ENCODE peak calls at places on chromosomes 1 and 21, in nine cellular contexts. E is astrocyte, J is sigmoid colon, N is stomach, O is fibroblast of lung, L is MM.1S, Q is cardiac muscle cell, I is brain microvascular endothelial cell, M is PC-9. G is an unnamed sample.

GRCh38 chr1:179831225-179831624 is 46.4 kb downstream of the TOR1AIP2 start:
- DNase-seq in O (no peak), M (no peak), L (peak; percentile 48), E (no peak), I (no peak), J (no peak), Q (no peak), N (no peak), G (no peak)

GRCh38 chr21:44835647-44835973 is 17.7 kb upstream of the SUMO3 start:
- DNase-seq in L (no peak), E (no peak), M (no peak), Q (no peak), O (no peak), N (no peak), J (no peak), I (no peak), G (no peak)

GRCh38 chr21:37380349-37381323 is 14.1 kb downstream of the DYRK1A start:
- DNase-seq in L (no peak), J (no peak), Q (no peak), E (no peak), O (no peak), M (no peak), I (no peak), N (peak; percentile 58), G (peak; percentile 28)

GRCh38 chr1:39368045-39368444 is 123.4 kb upstream of the BMP8A start:
- DNase-seq in I (no peak), M (no peak), J (no peak), Q (no peak), L (no peak), O (no peak), E (no peak), N (no peak), G (no peak)

GRCh38 chr1:112678605-112679004 is 4.1 kb downstream of the MOV10 start:
- DNase-seq in J (no peak), Q (no peak), E (no peak), I (no peak), M (no peak), O (no peak), L (no peak), N (no peak), G (no peak)

GRCh38 chr1:228148196-228148861 is 1.4 kb upstream of the GJC2 start:
- DNase-seq in I (no peak), Q (no peak), M (no peak), E (no peak), O (no peak), N (no peak), J (no peak), L (no peak), G (no peak)

GRCh38 chr1:165598676-165599059 is 32.4 kb upstream of the MGST3 start:
- DNase-seq in N (no peak), M (no peak), Q (no peak), I (no peak), E (no peak), O (peak; percentile 3), L (no peak), J (no peak), G (no peak)

GRCh38 chr1:238469146-238469601 is 578.5 kb upstream of the ZP4 start:
- DNase-seq in E (peak; percentile 67), J (no peak), L (no peak), Q (no peak), I (peak; percentile 36), N (no peak), O (peak; percentile 76), M (no peak), G (no peak)

GRCh38 chr1:234782821-234783220 is 172.8 kb upstream of the IRF2BP2 start:
- DNase-seq in J (peak; percentile 19), I (no peak), M (no peak), N (no peak), L (no peak), E (no peak), Q (no peak), O (no peak), G (no peak)

GRCh38 chr1:1907098-1907736 is 7.8 kb upstream of the CALML6 start:
- DNase-seq in Q (no peak), N (peak; percentile 58), L (peak; percentile 88), E (no peak), J (no peak), M (no peak), O (no peak), I (no peak), G (no peak)

GRCh38 chr1:26191739-26192138 is 1.3 kb downstream of the CATSPER4 start:
- DNase-seq in I (no peak), M (no peak), N (no peak), L (peak; percentile 36), O (no peak), E (no peak), Q (peak; percentile 50), J (no peak), G (no peak)

GRCh38 chr1:228307218-228308023 is 99.2 kb downstream of the TRIM11 start:
- DNase-seq in J (no peak), L (no peak), O (no peak), Q (no peak), N (peak; percentile 23), M (no peak), E (no peak), I (no peak), G (peak; percentile 14)

GRCh38 chr1:117633068-117633345 is 27.2 kb downstream of the TENT5C start:
- DNase-seq in L (peak; percentile 6), M (no peak), E (no peak), Q (no peak), J (no peak), O (no peak), I (no peak), N (no peak), G (no peak)

GRCh38 chr1:42037586-42037985 is 115.6 kb upstream of the GUCA2B start:
- DNase-seq in O (no peak), I (no peak), M (no peak), J (no peak), N (no peak), L (no peak), Q (no peak), E (no peak), G (no peak)

GRCh38 chr1:43921022-43921421 is 12.6 kb upstream of the ARTN start:
- DNase-seq in E (no peak), N (no peak), L (no peak), Q (no peak), M (no peak), I (no peak), O (no peak), J (no peak), G (no peak)

GRCh38 chr1:226420328-226420727 is 12.4 kb upstream of the PARP1 start:
- DNase-seq in M (no peak), J (no peak), I (no peak), L (no peak), E (no peak), O (no peak), N (no peak), Q (no peak), G (no peak)

DNA sequence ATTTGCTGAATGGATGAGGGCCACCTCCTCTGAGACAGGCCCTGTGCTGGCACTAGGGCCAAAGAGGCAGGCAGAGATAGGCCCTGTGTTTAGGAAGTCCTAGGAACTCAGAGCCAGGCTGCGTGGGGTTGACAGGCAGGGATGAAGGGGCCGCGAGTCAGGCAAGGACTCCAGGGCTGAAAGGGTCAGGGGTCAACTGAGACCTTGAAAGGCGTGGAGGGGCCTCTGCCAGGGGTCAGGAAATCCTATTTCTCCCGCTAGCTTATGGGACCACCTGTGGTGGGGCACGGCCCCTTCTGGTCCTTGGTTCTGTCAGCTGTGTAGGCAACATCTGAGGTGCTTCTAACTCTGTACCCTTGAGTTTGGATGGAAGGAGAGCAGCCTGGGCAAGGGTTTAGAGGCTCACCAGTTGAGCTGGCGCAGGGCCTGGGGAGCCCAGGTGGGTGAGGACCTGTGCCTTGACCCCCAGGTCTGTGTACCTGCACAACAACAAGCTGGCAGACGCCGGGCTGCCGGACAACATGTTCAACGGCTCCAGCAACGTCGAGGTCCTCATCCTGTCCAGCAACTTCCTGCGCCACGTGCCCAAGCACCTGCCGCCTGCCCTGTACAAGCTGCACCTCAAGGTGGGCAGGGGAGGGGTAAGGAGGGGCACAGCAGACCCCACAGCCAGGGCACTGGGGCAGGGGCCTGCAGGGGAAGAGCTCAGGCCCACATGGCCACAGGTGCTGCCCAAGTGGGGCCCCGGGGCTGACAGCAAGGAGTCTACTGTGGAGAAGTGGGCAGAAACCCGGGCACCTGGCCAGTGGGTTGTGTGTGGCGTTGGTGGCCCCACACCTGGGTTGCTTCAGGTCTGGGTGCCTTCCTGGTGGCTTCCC is 14.9 kb downstream of the PODN start:
- DNase-seq in I (no peak), N (no peak), Q (no peak), M (no peak), E (no peak), L (no peak), J (peak; percentile 63), O (no peak), G (no peak)
- H3K36me3 ChIP-seq in I (no peaks in the 10 kb centered on the region), N (peaks cover 50% of the 10 kb centered on the region), Q (no peaks in the 10 kb centered on the region), M (no peaks in the 10 kb centered on the region), E (no peaks in the 10 kb centered on the region), L (no peaks in the 10 kb centered on the region), J (peaks cover 42% of the 10 kb centered on the region), O (peaks cover 14% of the 10 kb centered on the region), G (no peaks in the 10 kb centered on the region)

DNA sequence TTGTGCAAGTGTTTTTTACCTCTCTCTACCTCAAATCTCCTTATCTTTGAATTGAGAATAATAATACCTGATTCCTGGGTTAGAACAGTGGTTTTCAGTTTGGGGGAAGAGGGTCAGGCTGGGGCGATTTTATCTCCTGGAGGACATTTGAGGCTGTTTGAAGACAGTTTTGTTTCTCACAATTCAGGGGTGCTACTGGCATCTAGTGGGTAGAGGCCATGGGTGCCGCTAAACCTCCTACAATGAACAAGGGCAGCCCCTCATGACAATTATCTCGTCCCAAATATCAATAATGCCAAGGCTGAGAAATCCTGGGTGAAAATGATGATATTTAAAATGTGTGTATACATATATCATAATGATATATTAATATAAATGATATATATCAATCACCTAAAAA is 139.1 kb upstream of the USH2A start:
- DNase-seq in E (no peak), Q (no peak), L (no peak), I (no peak), O (no peak), N (no peak), J (no peak), M (no peak), G (no peak)
- TF ChIP-seq CTCF in E (no peak), Q (no peak), L (peak; percentile 38), I (peak; percentile 39), O (peak; percentile 32), N (no peak), J (no peak), M (no peak), G (no peak)

GRCh38 chr1:109589177-109589576 is 30.2 kb downstream of the GNAT2 start:
- DNase-seq in L (no peak), E (no peak), I (no peak), M (no peak), O (no peak), N (no peak), Q (no peak), J (no peak), G (no peak)
- H3K36me3 ChIP-seq in L (no peaks in the 10 kb centered on the region), E (peaks cover 57% of the 10 kb centered on the region), I (peaks cover 57% of the 10 kb centered on the region), M (peaks cover 73% of the 10 kb centered on the region), O (peaks cover 6% of the 10 kb centered on the region), N (peaks cover 96% of the 10 kb centered on the region), Q (peaks cover 49% of the 10 kb centered on the region), J (peaks cover 43% of the 10 kb centered on the region), G (peaks cover 34% of the 10 kb centered on the region)

GRCh38 chr1:194830387-194830786 is 1644.0 kb upstream of the B3GALT2 start:
- DNase-seq in I (no peak), J (no peak), N (no peak), O (no peak), L (peak; percentile 92), M (no peak), E (no peak), Q (no peak), G (no peak)

GRCh38 chr1:194829492-194829891 is 1643.1 kb upstream of the B3GALT2 start:
- DNase-seq in O (peak; percentile 35), J (no peak), L (no peak), Q (no peak), M (no peak), N (no peak), E (peak; percentile 23), I (peak; percentile 7), G (no peak)

GRCh38 chr1:194825382-194825781 is 1639.0 kb upstream of the B3GALT2 start:
- DNase-seq in N (no peak), M (no peak), L (no peak), O (no peak), I (no peak), Q (no peak), E (no peak), J (no peak), G (no peak)
- TF ChIP-seq CTCF in N (no peak), M (peak; percentile 31), L (peak; percentile 24), O (peak; percentile 39), I (peak; percentile 28), Q (no peak), E (no peak), J (no peak), G (no peak)